ENCODE peak calls at places on chromosomes 13 and 19, in ten cellular contexts. N is A549, U is BJ, O is endothelial cell of umbilical vein, E is GM12864, G is lung, L is foreskin fibroblast, Z is fibroblast of pulmonary artery, P is choroid plexus epithelial cell, R is AG04449. X is an unnamed sample.

GRCh38 chr19:1929051-1929742 is 11.8 kb upstream of the CSNK1G2 start:
- DNase-seq in N (peak; percentile 73), U (peak; percentile 4), O (peak; percentile 64), E (peak; percentile 38), G (peak; percentile 81), L (peak; percentile 47), Z (peak; percentile 74), P (peak; percentile 72), R (no peak), X (peak; percentile 63)

GRCh38 chr19:50896591-50897190 is 14.5 kb downstream of the KLK4 start:
- DNase-seq in N (no peak), U (no peak), O (no peak), E (peak; percentile 96), G (no peak), L (peak; percentile 15), Z (peak; percentile 25), P (peak; percentile 43), R (no peak), X (no peak)

GRCh38 chr19:50835785-50836542 is 2.6 kb upstream of the KLK15 start:
- DNase-seq in N (peak; percentile 95), U (no peak), O (peak; percentile 72), E (no peak), G (peak; percentile 64), L (peak; percentile 51), Z (peak; percentile 61), P (peak; percentile 54), R (no peak), X (peak; percentile 29)

GRCh38 chr13:61824168-61824567 is 408.5 kb upstream of the PCDH20 start:
- DNase-seq in N (no peak), U (no peak), O (no peak), E (no peak), G (no peak), L (no peak), Z (no peak), P (no peak), R (no peak), X (no peak)

GRCh38 chr13:40161008-40161694 is 505.3 kb downstream of the FOXO1 start:
- DNase-seq in N (no peak), U (no peak), O (no peak), E (no peak), G (no peak), L (no peak), Z (no peak), P (no peak), R (no peak), X (no peak)

GRCh38 chr19:17235618-17236413 is 9.8 kb downstream of the OCEL1 start:
- DNase-seq in N (no peak), U (no peak), O (peak; percentile 80), E (peak; percentile 30), G (peak; percentile 67), L (peak; percentile 81), Z (peak; percentile 76), P (peak; percentile 79), R (no peak), X (peak; percentile 69)

GRCh38 chr13:41577437-41577836 is 120.1 kb downstream of the RGCC start:
- DNase-seq in N (no peak), U (no peak), O (no peak), E (no peak), G (peak; percentile 68), L (peak; percentile 89), Z (peak; percentile 72), P (peak; percentile 43), R (no peak), X (no peak)

GRCh38 chr13:51125495-51126226 is 14.6 kb upstream of the C13orf42 start:
- DNase-seq in N (peak; percentile 19), U (no peak), O (peak; percentile 60), E (peak; percentile 26), G (peak; percentile 42), L (peak; percentile 35), Z (peak; percentile 68), P (peak; percentile 79), R (no peak), X (peak; percentile 50)

GRCh38 chr13:21051675-21052074 is 9.7 kb downstream of the LATS2 start:
- DNase-seq in N (no peak), U (no peak), O (no peak), E (no peak), G (no peak), L (no peak), Z (no peak), P (no peak), R (no peak), X (no peak)

DNA sequence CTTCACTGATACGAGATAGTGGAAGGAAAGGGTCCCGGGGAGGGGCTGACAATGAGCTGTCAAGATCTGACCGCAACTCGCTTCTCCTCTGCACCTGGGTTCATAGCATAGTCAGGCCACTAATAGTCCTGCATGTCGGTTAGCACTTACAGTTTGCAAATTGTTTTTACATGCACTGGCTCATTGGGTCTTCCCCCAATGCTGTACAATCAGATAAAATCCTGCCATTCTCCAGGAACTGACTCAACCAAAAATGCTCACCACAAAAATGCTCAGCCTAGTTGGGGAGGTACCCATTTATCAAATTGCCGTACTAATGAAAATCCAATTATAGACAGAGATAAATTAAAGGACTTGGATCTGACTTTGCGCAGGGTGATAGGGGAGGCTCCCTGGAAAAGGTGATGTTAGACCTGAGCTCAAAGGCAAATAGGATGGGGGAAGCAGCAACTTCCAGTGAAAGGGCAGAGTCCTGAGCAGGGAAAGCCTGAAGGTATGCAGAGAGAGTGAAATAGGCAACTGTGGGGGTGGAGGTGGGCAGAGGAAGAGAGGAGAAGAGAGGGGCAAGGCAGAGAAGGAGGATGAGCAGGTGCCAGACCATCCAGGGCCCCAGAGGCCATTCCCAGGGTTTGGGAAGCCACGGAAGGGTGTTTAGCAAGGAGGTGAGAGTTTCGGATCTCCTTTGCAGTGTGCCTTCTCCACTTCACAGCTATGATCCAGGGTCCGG is 326.1 kb upstream of the TSHZ3 start:
- DNase-seq in N (no peak), U (no peak), O (no peak), E (no peak), G (no peak), L (no peak), Z (peak; percentile 6), P (peak; percentile 24), R (peak; percentile 21), X (peak; percentile 73)
- H3K4me3 ChIP-seq in N (no peak overlapping the region), U (no peak overlapping the region), O (no peak overlapping the region), E (no peak overlapping the region), G (no peak overlapping the region), L (no peak overlapping the region), Z (no peak overlapping the region), P (no peak overlapping the region), R (no peak overlapping the region), X (no peak overlapping the region)

DNA sequence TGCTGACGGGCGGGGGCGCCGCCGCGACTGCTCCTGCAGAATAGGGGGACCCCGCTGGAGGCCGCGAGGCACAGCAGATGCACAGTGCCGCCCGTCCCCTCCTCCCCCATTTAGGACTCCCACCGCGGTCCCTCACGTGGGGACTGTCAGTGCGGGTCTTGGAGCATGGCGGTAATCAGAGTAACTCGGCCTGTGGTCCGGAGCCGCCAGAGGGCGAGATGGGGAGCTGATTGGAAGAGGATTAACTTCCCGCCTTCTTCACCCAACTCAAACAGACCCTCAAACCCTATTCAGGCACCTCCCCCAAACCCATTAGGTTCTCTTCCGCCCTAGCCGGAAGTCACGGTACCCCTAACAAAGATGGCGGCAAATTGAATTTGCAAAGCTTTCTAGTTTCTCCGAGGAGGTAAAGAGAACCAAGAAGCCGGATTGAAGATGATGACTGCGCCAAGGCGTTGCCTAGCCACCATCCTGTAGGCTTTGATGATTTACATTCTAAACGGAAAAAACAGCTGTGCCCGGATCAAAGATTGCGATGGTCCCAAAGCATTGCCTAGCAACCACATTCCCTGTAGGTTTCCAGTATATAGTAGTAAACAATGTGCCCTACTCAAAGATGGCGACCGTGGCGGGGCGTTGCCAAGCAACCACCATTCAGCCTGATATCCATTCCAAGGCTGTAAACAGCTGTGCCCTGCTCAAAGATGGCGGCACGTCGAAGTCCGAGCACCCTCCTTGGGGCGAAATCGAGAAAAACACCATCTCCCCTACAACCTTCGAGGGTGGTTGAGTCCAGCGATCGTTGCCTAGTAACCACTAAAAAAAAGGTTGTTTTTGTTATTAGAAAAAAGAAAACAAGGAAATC is at the start of gene FUZ:
- DNase-seq in N (peak; percentile 100), U (peak; percentile 94), O (peak; percentile 99), E (peak; percentile 92), G (peak; percentile 97), L (peak; percentile 98), Z (peak; percentile 100), P (peak; percentile 99), R (peak; percentile 89), X (peak; percentile 99)
- TF ChIP-seq CTCF in N (no peak), U (peak; percentile 40), O (peak; percentile 53), E (no peak), G (no peak), L (no peak), Z (peak; percentile 25), P (peak; percentile 60), R (peak; percentile 41), X (peak; percentile 41)

GRCh38 chr19:11090264-11091032 is 1.2 kb downstream of the LDLR start:
- DNase-seq in N (peak; percentile 61), U (peak; percentile 68), O (peak; percentile 91), E (peak; percentile 90), G (peak; percentile 98), L (peak; percentile 95), Z (peak; percentile 95), P (peak; percentile 98), R (peak; percentile 57), X (peak; percentile 97)

GRCh38 chr19:11091343-11092153 is 2.3 kb downstream of the LDLR start:
- DNase-seq in N (peak; percentile 50), U (peak; percentile 86), O (peak; percentile 95), E (no peak), G (peak; percentile 61), L (peak; percentile 78), Z (peak; percentile 96), P (peak; percentile 91), R (peak; percentile 63), X (peak; percentile 94)

GRCh38 chr19:11089254-11090013 is at the start of gene LDLR:
- DNase-seq in N (peak; percentile 77), U (peak; percentile 73), O (peak; percentile 86), E (peak; percentile 84), G (peak; percentile 92), L (peak; percentile 96), Z (peak; percentile 97), P (peak; percentile 96), R (peak; percentile 59), X (peak; percentile 96)

GRCh38 chr19:11088508-11089253 is 582 bp upstream of the LDLR start:
- DNase-seq in N (no peak), U (no peak), O (no peak), E (no peak), G (no peak), L (no peak), Z (no peak), P (peak; percentile 41), R (no peak), X (peak; percentile 26)

DNA sequence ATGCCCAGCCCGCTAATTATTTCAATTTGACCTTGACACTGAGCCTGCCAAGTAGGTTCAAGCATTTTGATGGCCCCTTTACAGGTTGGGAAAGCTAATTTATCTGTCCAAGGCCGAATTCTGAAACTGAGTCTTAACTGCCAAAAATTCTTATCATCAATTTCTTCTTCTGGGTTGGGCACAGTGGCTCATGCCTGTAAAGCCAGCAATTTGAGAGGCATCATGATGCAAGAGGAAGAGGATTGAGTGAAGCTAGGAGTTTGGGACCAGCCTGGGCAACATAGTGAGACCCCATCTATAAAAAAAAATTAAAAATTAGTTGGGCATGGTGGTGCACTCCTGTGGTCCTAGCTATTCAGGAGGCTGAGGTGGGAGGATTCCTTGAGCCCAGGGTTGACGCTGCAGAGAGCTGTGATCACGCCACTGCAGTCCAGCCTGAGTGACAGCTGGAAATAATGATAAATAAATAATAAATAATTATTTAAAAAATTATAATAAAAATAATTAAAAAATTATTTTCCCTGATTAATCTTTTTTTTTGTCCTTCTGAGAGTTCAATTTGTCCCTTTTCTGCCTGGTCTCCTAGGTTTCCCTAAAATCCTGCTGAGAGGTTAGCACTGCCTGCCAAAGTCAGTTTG is 1.3 kb upstream of the LDLR start:
- DNase-seq in N (no peak), U (no peak), O (no peak), E (no peak), G (no peak), L (no peak), Z (no peak), P (no peak), R (no peak), X (no peak)
- H3K4me3 ChIP-seq in N (no peak overlapping the region), U (no peak overlapping the region), O (no peak overlapping the region), E (no peak overlapping the region), G (no peak overlapping the region), L (peak overlapping the region; percentile 76), Z (peak overlapping the region; percentile 97), P (peak overlapping the region; percentile 93), R (no peak overlapping the region), X (no peak overlapping the region)

GRCh38 chr19:8456064-8456463 is 11.3 kb downstream of the HNRNPM start:
- DNase-seq in N (peak; percentile 22), U (no peak), O (no peak), E (no peak), G (no peak), L (no peak), Z (no peak), P (no peak), R (no peak), X (no peak)
- TF ChIP-seq CTCF in N (no peak), U (peak; percentile 30), O (no peak), E (peak; percentile 3), G (no peak), L (peak; percentile 9), Z (peak; percentile 21), P (peak; percentile 45), R (peak; percentile 12), X (peak; percentile 22)

X was measured in astrocyte of the spinal cord.